ENCODE peak calls at places on chromosomes 7 and 10, in four cellular contexts. N is fibroblast of lung, B is IMR-90, E is mammary epithelial cell. J is an unnamed sample.
A peak's percentile ranks its signal among the peaks of the same experiment; 100 is the strongest.

GRCh38 chr10:70523549-70523948 is 45.0 kb downstream of the PALD1 start:
- DNase-seq in N (no peak), B (no peak), E (no peak), J (no peak)

GRCh38 chr7:43112941-43113621 is 634 bp downstream of the HECW1 start:
- DNase-seq in E (peak; percentile 37), B (peak; percentile 49), N (peak; percentile 68), J (peak; percentile 73)

GRCh38 chr7:369981-370621 is 80.1 kb downstream of the FOXL3 start:
- DNase-seq in B (no peak), E (peak; percentile 78), N (no peak), J (peak; percentile 54)

GRCh38 chr7:27576360-27576944 is 86.2 kb downstream of the HIBADH start:
- DNase-seq in B (peak; percentile 46), E (peak; percentile 20), N (peak; percentile 27), J (peak; percentile 70)

GRCh38 chr7:79553811-79554555 is 100.5 kb upstream of the MAGI2 start:
- DNase-seq in N (peak; percentile 14), B (peak; percentile 78), E (peak; percentile 85), J (no peak)

GRCh38 chr7:45217358-45217757 is 59.8 kb downstream of the RAMP3 start:
- DNase-seq in N (no peak), B (no peak), E (no peak), J (peak; percentile 22)

GRCh38 chr7:93150200-93150835 is 2.1 kb upstream of the SAMD9L start:
- DNase-seq in B (peak; percentile 73), E (peak; percentile 70), N (peak; percentile 72), J (peak; percentile 10)

GRCh38 chr7:131721660-131722059 is 165.2 kb upstream of the PODXL start:
- DNase-seq in N (no peak), E (no peak), B (no peak), J (no peak)

GRCh38 chr10:99276848-99277486 is 41.3 kb upstream of the HPSE2 start:
- DNase-seq in E (no peak), N (no peak), B (peak; percentile 2), J (peak; percentile 26)

GRCh38 chr10:120490288-120490687 is 33.3 kb downstream of the PLPP4 start:
- DNase-seq in E (no peak), B (no peak), N (peak; percentile 34), J (no peak)

GRCh38 chr7:156604836-156605695 is 35.5 kb upstream of the RNF32 start:
- DNase-seq in E (peak; percentile 9), B (no peak), N (no peak), J (no peak)

GRCh38 chr7:108222236-108222892 is 92.2 kb upstream of the LAMB4 start:
- DNase-seq in E (no peak), N (peak; percentile 45), B (peak; percentile 43), J (no peak)
- TF ChIP-seq CTCF in E (no peak), N (peak; percentile 21), B (no peak), J (no peak)

GRCh38 chr10:86599729-86600128 is 54.6 kb upstream of the OPN4 start:
- DNase-seq in E (no peak), N (no peak), B (no peak), J (no peak)

GRCh38 chr10:86596266-86596665 is 58.1 kb upstream of the OPN4 start:
- DNase-seq in E (no peak), N (peak; percentile 27), B (no peak), J (no peak)

GRCh38 chr10:86597306-86597705 is 57.0 kb upstream of the OPN4 start:
- DNase-seq in B (no peak), E (no peak), N (no peak), J (no peak)

GRCh38 chr10:86599041-86599440 is 55.3 kb upstream of the OPN4 start:
- DNase-seq in B (no peak), E (no peak), N (no peak), J (no peak)

DNA sequence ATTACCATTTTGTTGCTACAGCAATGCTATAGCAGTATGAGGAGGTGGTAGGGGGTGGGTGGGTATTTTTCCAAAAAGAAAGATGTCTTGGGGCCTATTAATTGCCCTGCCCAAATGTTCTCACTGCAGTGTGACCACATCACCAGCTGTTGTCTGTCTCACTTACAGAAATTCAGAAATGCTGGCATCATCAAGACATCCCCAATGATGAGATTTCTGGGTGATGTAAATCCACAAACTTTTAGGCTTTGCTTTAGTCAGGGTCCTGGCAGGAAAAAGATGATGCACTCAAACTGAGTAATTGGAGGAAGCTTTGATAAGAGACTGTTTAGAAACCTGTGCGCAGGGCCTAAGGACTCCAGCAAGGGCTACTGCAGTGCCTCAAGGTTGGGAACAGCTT is 56.2 kb upstream of the OPN4 start:
- DNase-seq in E (no peak), B (peak; percentile 51), N (peak; percentile 45), J (no peak)
- H3K4me2 ChIP-seq in E (no peak overlapping the region), B (no peak overlapping the region), N (no peak overlapping the region), J (no peak overlapping the region)

GRCh38 chr7:147547252-147547897 is 1043.2 kb upstream of the C7orf33 start:
- DNase-seq in E (peak; percentile 48), B (peak; percentile 9), N (peak; percentile 4), J (peak; percentile 62)
- TF ChIP-seq CTCF in E (peak; percentile 72), B (peak; percentile 13), N (peak; percentile 37), J (peak; percentile 50)

DNA sequence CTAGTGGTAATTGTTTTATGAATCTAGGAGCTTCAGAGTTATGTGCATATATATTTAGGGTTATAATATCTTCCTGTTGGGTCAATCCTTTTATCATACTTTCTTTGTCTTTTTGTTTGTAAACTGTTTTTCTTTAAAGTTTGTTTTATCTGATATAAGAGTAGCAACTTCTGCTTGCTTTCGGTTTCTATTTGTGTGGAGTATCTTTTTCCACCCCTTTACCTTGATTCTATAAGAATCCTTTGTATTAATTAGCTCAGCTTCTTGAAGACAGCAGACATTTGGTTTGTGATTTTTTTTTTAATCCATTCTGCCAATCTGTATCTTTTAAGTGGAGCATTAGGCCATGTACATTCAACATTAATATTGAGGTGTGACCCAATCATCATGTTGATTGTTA is 9.3 kb downstream of the CASP7 start:
- DNase-seq in N (no peak), B (no peak), E (no peak), J (no peak)
- H3K4me2 ChIP-seq in N (no peak overlapping the region), B (no peak overlapping the region), E (no peak overlapping the region), J (no peak overlapping the region)

J was measured in hepatocyte.